ENCODE peak calls at places on chromosomes 1 and 21, in eight cellular contexts. U, E, F, Z, Q, O, B and N are unnamed samples.

GRCh38 chr1:16927711-16928485 is 6.2 kb downstream of the CROCC start:
- DNase-seq in E (no peak), U (no peak), O (no peak), Q (no peak), F (no peak), B (no peak), Z (no peak), N (no peak)

GRCh38 chr1:70146488-70146887 is 58.9 kb downstream of the LRRC40 start:
- DNase-seq in Z (no peak), Q (no peak), F (no peak), E (no peak), B (no peak), O (no peak), U (no peak), N (no peak)

GRCh38 chr21:45938811-45939520 is 42.6 kb upstream of the COL6A1 start:
- DNase-seq in B (no peak), O (peak), Q (no peak), E (no peak), U (no peak), Z (no peak), F (no peak), N (no peak)

GRCh38 chr1:30184393-30185141 is 538.8 kb downstream of the MATN1 start:
- DNase-seq in O (no peak), U (no peak), F (no peak), Z (no peak), Q (no peak), B (no peak), E (no peak), N (no peak)

GRCh38 chr1:157043685-157044084 is 1.9 kb downstream of the ARHGEF11 start:
- DNase-seq in O (no peak), B (no peak), Z (no peak), E (no peak), F (no peak), Q (no peak), U (no peak), N (no peak)

GRCh38 chr1:247332901-247333361 is 1.3 kb upstream of the ZNF496 start:
- DNase-seq in Z (no peak), O (peak), B (no peak), Q (no peak), F (no peak), E (no peak), U (peak), N (no peak)

GRCh38 chr1:12185556-12186276 is 18.9 kb downstream of the TNFRSF1B start:
- DNase-seq in Q (no peak), F (no peak), B (no peak), U (no peak), O (no peak), Z (no peak), E (no peak), N (no peak)

GRCh38 chr21:36699026-36699545 is at the start of gene SIM2:
- DNase-seq in B (no peak), E (no peak), F (peak), O (no peak), Z (no peak), U (no peak), Q (no peak), N (no peak)

GRCh38 chr1:24866211-24867063 is 63.6 kb downstream of the RUNX3 start:
- DNase-seq in Q (no peak), B (no peak), Z (no peak), O (no peak), U (no peak), F (no peak), E (no peak), N (no peak)

GRCh38 chr1:199403421-199404116 is 623.9 kb upstream of the NR5A2 start:
- DNase-seq in E (no peak), O (no peak), U (no peak), Z (no peak), B (no peak), F (no peak), Q (no peak), N (no peak)

GRCh38 chr1:45793942-45794604 is 9.3 kb upstream of the MAST2 start:
- DNase-seq in O (no peak), Z (no peak), B (no peak), U (no peak), Q (no peak), F (no peak), E (no peak), N (no peak)

GRCh38 chr1:182087951-182088350 is 26.4 kb upstream of the ZNF648 start:
- DNase-seq in Z (no peak), O (no peak), F (no peak), B (no peak), E (no peak), U (no peak), Q (no peak), N (no peak)
- H3K27ac ChIP-seq in Z (no peak), O (peak), F (no peak), B (no peak), E (no peak), U (no peak), Q (no peak), N (no peak)

GRCh38 chr1:63223426-63223825 is 98.9 kb upstream of the FOXD3 start:
- DNase-seq in E (no peak), Z (no peak), Q (no peak), O (no peak), B (no peak), U (no peak), F (no peak), N (no peak)
- H3K27ac ChIP-seq in E (no peak), Z (no peak), Q (no peak), O (no peak), B (no peak), U (no peak), F (no peak), N (no peak)

DNA sequence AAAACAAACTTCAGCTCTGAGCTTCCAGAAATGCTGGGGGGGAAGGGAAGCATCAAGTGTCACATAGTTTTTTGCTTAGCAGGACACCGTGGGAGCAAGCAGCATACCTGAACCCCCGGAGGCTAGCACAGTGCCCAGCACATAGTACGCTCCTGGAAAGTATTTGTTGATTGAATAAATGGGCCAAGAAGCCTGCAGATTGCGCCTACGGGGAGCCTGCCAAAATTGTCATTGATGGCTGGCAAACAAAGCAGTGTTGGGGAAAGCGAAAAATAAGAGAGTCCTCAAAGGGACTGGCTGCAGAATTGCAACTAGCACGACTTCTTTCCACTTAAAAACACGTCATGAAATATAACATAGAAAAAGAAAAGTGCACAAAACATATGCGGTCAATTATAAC is 125.3 kb upstream of the GALNT2 start:
- DNase-seq in Q (no peak), O (no peak), U (no peak), B (no peak), E (no peak), Z (no peak), F (no peak), N (no peak)
- H3K27ac ChIP-seq in Q (no peak), O (no peak), U (no peak), B (no peak), E (no peak), Z (no peak), F (no peak), N (no peak)

DNA sequence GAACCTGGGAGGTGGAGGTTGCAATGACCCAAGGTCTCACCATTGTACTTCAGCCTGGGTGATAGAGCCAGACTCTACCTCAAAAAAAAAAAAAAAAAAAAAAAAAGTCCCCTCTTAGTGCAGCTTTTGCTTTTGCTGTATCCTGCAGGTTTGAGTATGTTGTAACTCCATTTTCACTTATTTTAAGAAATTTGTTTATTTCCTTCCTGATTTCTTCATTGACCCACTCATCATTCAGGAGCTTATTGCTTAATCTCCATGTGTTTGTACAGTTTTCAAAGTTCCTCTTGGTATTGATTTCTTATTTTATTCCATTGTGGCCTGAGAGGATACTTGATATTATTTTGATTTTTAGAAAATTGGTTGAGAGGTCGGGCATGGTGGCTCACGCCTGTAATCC is 50.9 kb upstream of the AK4 start:
- DNase-seq in B (no peak), F (no peak), Q (no peak), E (no peak), U (no peak), O (no peak), Z (no peak), N (no peak)
- H3K27ac ChIP-seq in B (no peak), F (no peak), Q (no peak), E (no peak), U (no peak), O (peak), Z (no peak), N (no peak)

DNA sequence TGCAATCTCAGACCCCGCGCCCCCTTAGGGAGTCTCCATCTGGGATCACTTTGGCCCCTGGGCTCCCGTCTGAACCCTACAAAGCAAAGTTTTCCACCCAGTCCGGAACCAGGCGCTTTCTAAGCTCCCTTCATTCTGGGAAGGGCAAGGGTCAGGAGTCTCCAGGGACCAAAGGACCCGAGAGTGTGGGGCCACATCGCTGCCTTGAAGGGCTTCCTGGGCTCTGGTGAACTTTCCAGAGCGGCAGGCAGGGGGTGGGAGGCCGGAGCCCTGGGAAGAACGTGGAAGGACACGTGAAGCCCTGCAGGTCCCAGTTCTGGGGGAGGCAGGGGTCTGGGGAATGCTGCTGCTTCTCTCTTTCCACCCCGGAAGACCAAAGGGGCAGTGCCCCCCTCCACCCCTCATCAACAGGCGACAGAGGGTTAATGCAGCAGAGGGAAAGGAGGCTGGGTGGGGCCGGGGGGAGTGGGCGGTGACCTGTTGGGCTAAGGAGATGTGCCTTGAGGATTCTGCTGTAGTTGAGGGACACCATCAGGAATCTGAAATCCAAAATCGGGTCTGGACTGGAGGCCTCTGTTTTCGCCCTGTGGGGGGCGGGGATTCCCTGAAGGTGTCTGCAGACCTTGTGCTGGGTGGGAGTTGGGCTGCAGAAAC is 734 bp downstream of the CDK18 start:
- DNase-seq in B (no peak), E (no peak), Z (peak), F (peak), U (no peak), Q (no peak), O (no peak), N (no peak)
- H3K27ac ChIP-seq in B (peak), E (peak), Z (peak), F (no peak), U (peak), Q (no peak), O (peak), N (peak)

GRCh38 chr1:208228026-208228425 is 16.2 kb downstream of the PLXNA2 start:
- DNase-seq in Z (no peak), E (no peak), U (no peak), F (no peak), Q (no peak), O (no peak), B (no peak), N (no peak)
- H3K27ac ChIP-seq in Z (peak), E (peak), U (peak), F (no peak), Q (no peak), O (no peak), B (peak), N (no peak)

GRCh38 chr1:154807048-154807591 is 63.0 kb downstream of the KCNN3 start:
- DNase-seq in U (peak), B (no peak), O (no peak), Q (no peak), Z (no peak), E (no peak), F (no peak), N (no peak)

GRCh38 chr1:154810571-154810970 is 59.5 kb downstream of the KCNN3 start:
- DNase-seq in O (no peak), F (no peak), U (no peak), Q (no peak), B (no peak), E (no peak), Z (no peak), N (no peak)

GRCh38 chr1:154809436-154810413 is 60.4 kb downstream of the KCNN3 start:
- DNase-seq in E (no peak), Z (no peak), Q (no peak), F (no peak), U (no peak), O (no peak), B (no peak), N (no peak)

GRCh38 chr1:154808261-154808908 is 61.7 kb downstream of the KCNN3 start:
- DNase-seq in O (no peak), E (no peak), F (no peak), Q (no peak), U (no peak), B (no peak), Z (peak), N (no peak)

DNA sequence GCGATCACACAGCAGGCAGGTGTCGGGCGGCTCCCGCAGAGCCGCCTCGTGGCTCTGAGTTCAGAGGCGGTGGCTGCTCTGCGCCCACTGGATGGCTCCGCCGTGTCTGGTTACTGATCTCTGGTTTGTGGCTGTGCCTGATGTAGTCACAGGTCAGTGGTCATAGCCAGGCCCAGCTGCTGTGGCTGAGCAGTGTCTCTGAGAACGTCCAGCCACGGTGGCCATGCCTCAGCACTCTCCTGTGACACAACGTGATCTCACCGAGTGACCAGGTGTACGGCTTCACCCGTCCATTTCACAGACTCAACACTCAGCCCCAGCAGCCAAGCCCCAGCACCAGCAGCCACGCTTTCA is 61.2 kb downstream of the KCNN3 start:
- DNase-seq in U (peak), E (no peak), B (no peak), F (no peak), Z (peak), Q (no peak), O (no peak), N (no peak)
- H3K27ac ChIP-seq in U (peak), E (no peak), B (no peak), F (no peak), Z (peak), Q (no peak), O (no peak), N (no peak)

DNA sequence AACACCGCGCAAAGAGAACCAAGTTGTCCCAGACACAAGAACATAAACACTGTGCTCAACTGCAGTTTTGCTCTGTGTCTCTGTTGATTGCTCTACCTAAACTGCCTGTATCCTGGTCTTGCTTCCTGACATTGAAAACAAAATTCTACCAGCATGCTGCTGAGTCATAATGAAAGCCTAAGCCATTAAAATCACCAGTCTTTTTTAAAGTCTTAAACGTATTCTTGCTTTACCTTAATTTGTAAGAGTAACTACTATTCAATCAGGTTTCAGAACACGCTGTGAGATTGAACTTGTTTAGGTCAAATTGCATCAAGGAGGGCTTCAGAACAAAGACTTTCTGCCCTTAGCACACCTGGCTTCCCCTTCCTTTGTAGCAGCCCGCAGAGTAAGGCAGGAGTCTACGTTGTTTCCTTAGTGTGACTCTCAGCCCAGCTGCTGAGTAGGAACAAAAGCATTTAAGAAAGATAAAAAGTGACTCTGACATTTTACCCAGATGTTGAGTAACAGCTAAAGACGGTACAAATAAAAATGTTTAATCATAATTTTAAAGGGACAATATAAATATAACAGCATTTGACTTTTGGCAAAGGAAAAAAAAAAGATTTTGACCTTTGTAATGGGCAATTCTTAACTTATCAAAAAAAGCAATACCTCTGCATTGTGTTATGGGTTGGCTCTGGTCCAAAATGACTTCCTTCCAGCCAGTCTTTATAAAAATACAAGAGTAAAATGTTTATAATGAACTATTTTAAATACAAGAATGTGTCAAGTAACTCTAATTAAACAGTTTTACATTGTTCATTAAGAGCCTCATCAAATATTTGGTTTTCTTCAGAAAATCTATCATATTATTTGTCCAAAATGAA is 186.9 kb upstream of the ADGRL4 start:
- DNase-seq in B (no peak), E (no peak), F (peak), Z (no peak), Q (no peak), U (no peak), O (no peak), N (no peak)
- H3K27ac ChIP-seq in B (no peak), E (no peak), F (peak), Z (peak), Q (no peak), U (no peak), O (no peak), N (no peak)